ENCODE peak calls at places on chromosomes 7 and 10, in five cellular contexts. F is HCT116, W is SK-N-SH, D is K562, A is H1. Q is an unnamed sample.
A peak's percentile ranks its signal among the peaks of the same experiment; 100 is the strongest.

GRCh38 chr7:24141876-24142509 is 142.0 kb upstream of the NPY start:
- DNase-seq in W (peak; percentile 22), A (no peak), D (no peak), F (no peak), Q (no peak)

GRCh38 chr7:12607134-12607533 is 36.6 kb downstream of the SCIN start:
- DNase-seq in A (no peak), D (no peak), F (no peak), W (peak; percentile 39), Q (no peak)

GRCh38 chr7:77482015-77482414 is 55.1 kb upstream of the PTPN12 start:
- DNase-seq in F (no peak), A (no peak), D (no peak), W (no peak), Q (peak; percentile 33)

GRCh38 chr7:99008181-99008631 is 129.9 kb downstream of the TRRAP start:
- DNase-seq in F (no peak), W (no peak), D (no peak), A (no peak), Q (no peak)

GRCh38 chr7:150945853-150946825 is 32.0 kb downstream of the KCNH2 start:
- DNase-seq in W (peak; percentile 97), D (no peak), A (no peak), F (no peak), Q (no peak)

GRCh38 chr10:29957887-29958330 is 101.5 kb downstream of the JCAD start:
- DNase-seq in F (no peak), W (no peak), A (no peak), D (no peak), Q (no peak)

GRCh38 chr7:50751136-50751535 is 31.6 kb downstream of the GRB10 start:
- DNase-seq in W (no peak), A (no peak), F (no peak), D (no peak), Q (no peak)

GRCh38 chr10:132664883-132665282 is 121.1 kb downstream of the NKX6-2 start:
- DNase-seq in D (no peak), W (no peak), F (no peak), A (no peak), Q (no peak)

GRCh38 chr7:101707587-101707986 is 78.5 kb upstream of the MYL10 start:
- DNase-seq in F (no peak), W (no peak), A (no peak), D (no peak), Q (no peak)

GRCh38 chr10:118594392-118595063 is 920 bp downstream of the PRLHR start:
- DNase-seq in F (no peak), W (peak; percentile 75), D (peak; percentile 18), A (peak; percentile 93), Q (no peak)

GRCh38 chr10:11165591-11166543 is 148.2 kb downstream of the CELF2 start:
- DNase-seq in F (no peak), A (no peak), D (peak; percentile 77), W (peak; percentile 71), Q (no peak)

GRCh38 chr10:12483996-12484944 is 134.9 kb downstream of the CAMK1D start:
- DNase-seq in D (no peak), W (no peak), A (no peak), F (no peak), Q (no peak)

GRCh38 chr10:47449102-47449978 is 34.6 kb downstream of the ANXA8 start:
- DNase-seq in A (no peak), D (peak; percentile 4), F (no peak), W (no peak), Q (no peak)

GRCh38 chr7:35035511-35035921 is 1.8 kb downstream of the DPY19L1 start:
- DNase-seq in W (no peak), F (peak; percentile 45), A (no peak), D (peak; percentile 15), Q (peak; percentile 76)

GRCh38 chr7:122984021-122984420 is 11.5 kb downstream of the TAS2R16 start:
- DNase-seq in A (no peak), W (no peak), F (no peak), D (no peak), Q (no peak)

GRCh38 chr10:93445097-93445960 is 36.8 kb downstream of the MYOF start:
- DNase-seq in W (peak; percentile 80), F (peak; percentile 84), D (peak; percentile 11), A (peak; percentile 88), Q (peak; percentile 82)
- TF ChIP-seq JUND in W (no peak), F (no peak), D (no peak), A (no peak), Q (peak; percentile 53)

GRCh38 chr10:101063162-101063525 is 1.4 kb downstream of the KAZALD1 start:
- DNase-seq in W (no peak), F (no peak), A (no peak), D (no peak), Q (peak; percentile 65)

GRCh38 chr10:101063548-101064414 is 2.0 kb downstream of the KAZALD1 start:
- DNase-seq in W (no peak), D (no peak), F (no peak), A (no peak), Q (peak; percentile 73)

GRCh38 chr10:101061814-101062230 is at the start of gene KAZALD1:
- DNase-seq in D (no peak), F (no peak), W (no peak), A (no peak), Q (no peak)

GRCh38 chr10:101060951-101061813 is 607 bp upstream of the KAZALD1 start:
- DNase-seq in W (peak; percentile 99), F (peak; percentile 91), D (peak; percentile 91), A (peak; percentile 90), Q (peak; percentile 97)

DNA sequence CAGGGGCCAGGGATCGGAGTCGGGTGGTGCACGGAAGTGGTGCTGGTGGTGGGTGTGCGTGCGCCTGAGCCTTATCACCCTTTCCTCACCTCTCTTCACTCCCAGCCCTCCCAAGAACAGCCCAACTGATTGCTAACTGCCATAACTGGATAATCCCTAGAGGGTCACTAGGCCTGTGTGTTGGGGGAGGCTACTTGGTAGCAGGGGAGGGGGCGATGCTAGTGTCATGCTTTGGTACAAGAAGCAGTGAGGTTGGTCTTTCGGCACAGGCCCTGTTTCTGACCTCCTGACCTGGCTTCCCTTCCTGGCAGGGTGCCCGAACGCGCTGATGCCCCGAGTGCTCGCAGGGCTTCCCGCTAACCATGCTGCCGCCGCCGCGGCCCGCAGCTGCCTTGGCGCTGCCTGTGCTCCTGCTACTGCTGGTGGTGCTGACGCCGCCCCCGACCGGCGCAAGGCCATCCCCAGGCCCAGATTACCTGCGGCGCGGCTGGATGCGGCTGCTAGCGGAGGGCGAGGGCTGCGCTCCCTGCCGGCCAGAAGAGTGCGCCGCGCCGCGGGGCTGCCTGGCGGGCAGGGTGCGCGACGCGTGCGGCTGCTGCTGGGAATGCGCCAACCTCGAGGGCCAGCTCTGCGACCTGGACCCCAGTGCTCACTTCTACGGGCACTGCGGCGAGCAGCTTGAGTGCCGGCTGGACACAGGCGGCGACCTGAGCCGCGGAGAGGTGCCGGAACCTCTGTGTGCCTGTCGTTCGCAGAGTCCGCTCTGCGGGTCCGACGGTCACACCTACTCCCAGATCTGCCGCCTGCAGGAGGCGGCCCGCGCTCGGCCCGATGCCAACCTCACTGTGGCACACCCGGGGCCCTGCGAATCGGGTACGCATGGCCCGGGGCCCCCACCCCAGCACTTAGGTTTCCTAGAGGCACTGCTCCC is 707 bp downstream of the KAZALD1 start:
- DNase-seq in A (no peak), F (no peak), D (peak; percentile 52), W (peak; percentile 59), Q (peak; percentile 47)
- TF ChIP-seq JUND in A (no peak), F (no peak), D (no peak), W (no peak), Q (no peak)

GRCh38 chr10:78961760-78962159 is 107.0 kb upstream of the ZMIZ1 start:
- DNase-seq in F (no peak), A (no peak), D (no peak), W (no peak), Q (no peak)

GRCh38 chr10:78959901-78960300 is 108.9 kb upstream of the ZMIZ1 start:
- DNase-seq in W (no peak), D (no peak), A (no peak), F (no peak), Q (no peak)

GRCh38 chr10:78957471-78958039 is 111.2 kb upstream of the ZMIZ1 start:
- DNase-seq in D (no peak), F (no peak), A (no peak), W (no peak), Q (no peak)

GRCh38 chr10:78959217-78959616 is 109.5 kb upstream of the ZMIZ1 start:
- DNase-seq in A (no peak), W (no peak), F (no peak), D (peak; percentile 70), Q (no peak)

DNA sequence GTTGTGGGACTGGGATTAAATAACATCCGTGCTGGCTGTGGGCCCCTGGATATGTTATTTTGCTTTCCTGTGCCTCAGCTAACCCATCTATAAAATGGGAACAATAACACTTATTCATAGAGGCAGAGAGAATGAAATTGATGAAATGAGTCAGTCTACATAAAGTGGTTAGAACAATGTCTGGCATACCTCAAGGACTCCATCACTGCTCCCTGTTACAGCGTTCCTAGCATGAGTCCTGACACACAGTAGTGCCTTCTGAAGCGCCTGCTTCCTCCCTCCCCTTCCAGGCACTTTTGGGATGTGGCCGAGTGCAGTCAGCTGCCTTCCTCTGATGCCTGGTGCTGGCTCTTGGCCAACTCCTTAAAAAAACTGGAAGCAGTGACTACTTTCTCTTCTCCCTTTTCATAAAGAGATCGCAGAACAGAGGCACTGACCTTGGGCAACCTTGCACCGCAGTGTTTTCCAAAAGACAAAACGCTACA is 108.4 kb upstream of the ZMIZ1 start:
- DNase-seq in D (no peak), W (no peak), F (no peak), A (no peak), Q (no peak)
- TF ChIP-seq JUND in D (no peak), W (no peak), F (no peak), A (no peak), Q (no peak)

GRCh38 chr10:28714401-28715053 is 37.2 kb downstream of the BAMBI start:
- DNase-seq in F (no peak), D (no peak), A (no peak), W (no peak), Q (no peak)
- TF ChIP-seq JUND in F (no peak), D (no peak), A (no peak), W (no peak), Q (no peak)

GRCh38 chr10:45257615-45258014 is 57.8 kb downstream of the OR13A1 start:
- DNase-seq in A (no peak), D (no peak), W (no peak), F (no peak), Q (no peak)

GRCh38 chr10:45254892-45255291 is 60.5 kb downstream of the OR13A1 start:
- DNase-seq in D (no peak), A (no peak), F (no peak), W (no peak), Q (no peak)

GRCh38 chr10:45253183-45253914 is 62.1 kb downstream of the OR13A1 start:
- DNase-seq in W (no peak), A (no peak), D (no peak), F (no peak), Q (no peak)
- TF ChIP-seq JUND in W (no peak), A (no peak), D (no peak), F (no peak), Q (no peak)

GRCh38 chr10:86489071-86489810 is 32.4 kb downstream of the WAPL start:
- DNase-seq in D (no peak), F (no peak), A (no peak), W (no peak), Q (no peak)
- TF ChIP-seq JUND in D (no peak), F (no peak), A (no peak), W (no peak), Q (no peak)

Q was measured in T47D.